ENCODE peak calls at places on chromosomes 3 and 15, in four cellular contexts. A is heart right ventricle, S is neural progenitor cell, B is AG08395. U is an unnamed sample.
A peak's percentile ranks its signal among the peaks of the same experiment; 100 is the strongest.

GRCh38 chr15:99424978-99425665 is 140.7 kb upstream of the MEF2A start:
- DNase-seq in A (peak; percentile 71), S (no peak), B (peak; percentile 77), U (no peak)

GRCh38 chr15:62149729-62150128 is 15.4 kb downstream of the C2CD4B start:
- DNase-seq in A (no peak), S (no peak), B (no peak), U (no peak)

GRCh38 chr15:96344120-96344705 is 13.7 kb downstream of the NR2F2 start:
- DNase-seq in A (no peak), S (peak; percentile 43), B (no peak), U (no peak)

GRCh38 chr15:71747128-71748083 is 62.9 kb upstream of the NR2E3 start:
- DNase-seq in A (no peak), S (no peak), B (peak; percentile 49), U (no peak)

GRCh38 chr3:138263104-138263503 is 66.5 kb downstream of the NME9 start:
- DNase-seq in A (no peak), S (peak; percentile 11), B (no peak), U (no peak)

GRCh38 chr3:76585794-76586392 is 454.0 kb upstream of the ROBO2 start:
- DNase-seq in A (no peak), S (peak; percentile 14), B (peak; percentile 34), U (peak; percentile 40)

GRCh38 chr3:25604107-25604805 is 60.5 kb downstream of the TOP2B start:
- DNase-seq in A (no peak), S (no peak), B (peak; percentile 59), U (no peak)

GRCh38 chr3:18127181-18127863 is 297.8 kb downstream of the SATB1 start:
- DNase-seq in A (no peak), S (no peak), B (no peak), U (no peak)

GRCh38 chr15:51288143-51289065 is 50.0 kb downstream of the CYP19A1 start:
- DNase-seq in A (no peak), S (no peak), B (no peak), U (no peak)

GRCh38 chr15:95304116-95304873 is 1026.2 kb upstream of the NR2F2 start:
- DNase-seq in A (no peak), S (no peak), B (peak; percentile 13), U (peak; percentile 52)

GRCh38 chr15:29968099-29968892 is 114.5 kb upstream of the GOLGA8J start:
- DNase-seq in A (no peak), S (peak; percentile 68), B (no peak), U (peak; percentile 35)

U was measured in NCI-H82.